ENCODE peak calls at places on chromosomes 2 and 18, in four cellular contexts. L is heart left ventricle, Y is fibroblast of the aortic adventitia, A is psoas muscle. R is an unnamed sample.
A peak's percentile ranks its signal among the peaks of the same experiment; 100 is the strongest.

GRCh38 chr18:41761329-41762028 is 193.6 kb upstream of the PIK3C3 start:
- DNase-seq in L (no peak), Y (peak; percentile 30), A (no peak), R (no peak)

GRCh38 chr2:182950546-182950945 is 84.1 kb upstream of the FRZB start:
- DNase-seq in Y (no peak), L (no peak), A (no peak), R (no peak)

GRCh38 chr2:100862081-100862480 is 42.1 kb downstream of the NPAS2 start:
- DNase-seq in Y (no peak), A (no peak), L (no peak), R (no peak)

GRCh38 chr2:219684721-219685689 is 57.6 kb downstream of the SLC4A3 start:
- DNase-seq in Y (peak; percentile 92), A (peak; percentile 85), L (peak; percentile 67), R (peak; percentile 56)

GRCh38 chr2:181258761-181259160 is 198.4 kb upstream of the ITGA4 start:
- DNase-seq in Y (peak; percentile 45), L (no peak), A (no peak), R (no peak)

GRCh38 chr2:103977681-103978080 is 876.2 kb upstream of the POU3F3 start:
- DNase-seq in A (no peak), Y (no peak), L (no peak), R (no peak)

GRCh38 chr2:104863585-104864279 is 9.8 kb downstream of the POU3F3 start:
- DNase-seq in A (no peak), L (no peak), Y (no peak), R (no peak)

GRCh38 chr2:203646266-203646864 is 60.1 kb upstream of the CD28 start:
- DNase-seq in A (no peak), L (no peak), Y (no peak), R (no peak)

GRCh38 chr2:7333970-7334493 is 416.8 kb downstream of the RNF144A start:
- DNase-seq in A (no peak), Y (no peak), L (no peak), R (no peak)

GRCh38 chr2:11357428-11357972 is 13.1 kb upstream of the ROCK2 start:
- DNase-seq in L (no peak), Y (no peak), A (peak; percentile 89), R (peak; percentile 95)

GRCh38 chr2:62216616-62217015 is 20.7 kb downstream of the B3GNT2 start:
- DNase-seq in Y (peak; percentile 86), L (no peak), A (no peak), R (peak; percentile 20)

GRCh38 chr18:80208620-80209019 is 38.7 kb downstream of the PARD6G start:
- DNase-seq in A (no peak), Y (no peak), L (no peak), R (no peak)

GRCh38 chr2:199457147-199458016 is at the start of gene SATB2:
- DNase-seq in Y (peak; percentile 58), L (peak; percentile 35), A (peak; percentile 59), R (no peak)

GRCh38 chr2:234422242-234422641 is 74.6 kb downstream of the ARL4C start:
- DNase-seq in L (no peak), A (no peak), Y (peak; percentile 94), R (no peak)

GRCh38 chr18:77116201-77117080 is 16.1 kb downstream of the MBP start:
- DNase-seq in A (peak; percentile 33), Y (no peak), L (no peak), R (no peak)

GRCh38 chr18:77113361-77114069 is 19.1 kb downstream of the MBP start:
- DNase-seq in A (peak; percentile 30), Y (no peak), L (no peak), R (no peak)

GRCh38 chr18:77115461-77115907 is 17.1 kb downstream of the MBP start:
- DNase-seq in L (no peak), A (no peak), Y (no peak), R (no peak)

GRCh38 chr18:77114070-77114563 is 18.5 kb downstream of the MBP start:
- DNase-seq in L (no peak), A (no peak), Y (peak; percentile 81), R (no peak)

GRCh38 chr18:77114564-77115391 is 17.8 kb downstream of the MBP start:
- DNase-seq in Y (no peak), A (peak; percentile 97), L (peak; percentile 95), R (peak; percentile 99)
- TF ChIP-seq CTCF in Y (no peak), A (no peak), L (no peak), R (no peak)

DNA sequence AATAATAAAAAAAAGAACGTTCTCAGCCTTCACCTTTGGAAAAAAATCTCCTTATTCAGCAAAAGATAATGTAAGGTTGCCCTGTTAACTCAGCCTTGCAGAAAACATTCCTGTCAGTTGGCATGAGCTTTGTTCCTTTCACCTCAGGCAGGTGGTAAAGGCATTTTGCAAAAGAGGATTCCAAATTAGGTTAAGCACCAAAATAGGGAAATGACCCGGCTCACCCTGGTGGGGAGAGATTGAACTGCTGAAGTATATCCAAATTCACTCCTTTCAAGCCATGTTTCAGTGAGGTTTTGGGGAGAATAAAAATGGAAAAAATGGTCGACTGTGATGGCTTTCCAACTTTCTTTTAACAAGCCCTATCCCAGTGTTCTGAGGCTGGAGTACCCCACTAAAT is 1988.8 kb upstream of the PIK3C3 start:
- DNase-seq in A (no peak), Y (no peak), L (no peak), R (no peak)
- TF ChIP-seq CTCF in A (no peak), Y (no peak), L (no peak), R (no peak)

DNA sequence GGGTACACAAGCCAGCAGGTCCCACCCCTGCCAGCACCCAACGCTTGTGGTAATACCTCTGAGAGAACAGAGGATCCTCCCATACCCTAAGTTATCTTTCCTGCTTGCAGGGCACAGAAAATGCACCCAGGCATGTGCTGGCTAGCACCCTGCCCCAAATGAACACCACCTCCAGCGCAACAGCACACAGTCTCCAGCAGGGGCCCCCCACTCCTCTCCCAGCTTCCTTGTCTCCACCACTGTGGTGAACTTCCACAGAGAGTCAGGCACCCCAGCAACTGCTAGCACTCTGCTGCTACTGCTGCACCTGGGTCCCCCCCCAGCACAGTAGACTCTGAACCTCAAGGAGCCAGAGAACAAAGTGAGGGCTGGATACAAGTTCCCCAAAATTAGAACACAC is 216.8 kb upstream of the CNTNAP5 start:
- DNase-seq in Y (no peak), A (no peak), L (peak; percentile 12), R (no peak)
- TF ChIP-seq CTCF in Y (no peak), A (no peak), L (no peak), R (no peak)

GRCh38 chr2:16719409-16719808 is 53.8 kb upstream of the CYRIA start:
- DNase-seq in Y (no peak), L (no peak), A (no peak), R (no peak)

GRCh38 chr2:16718551-16719404 is 53.1 kb upstream of the CYRIA start:
- DNase-seq in L (peak; percentile 50), Y (no peak), A (no peak), R (no peak)

GRCh38 chr2:16716051-16716450 is 50.4 kb upstream of the CYRIA start:
- DNase-seq in Y (no peak), L (no peak), A (no peak), R (no peak)

GRCh38 chr2:16717477-16717876 is 51.8 kb upstream of the CYRIA start:
- DNase-seq in A (no peak), Y (no peak), L (no peak), R (no peak)

GRCh38 chr2:16716944-16717343 is 51.3 kb upstream of the CYRIA start:
- DNase-seq in A (no peak), Y (no peak), L (peak; percentile 42), R (no peak)
- TF ChIP-seq CTCF in A (no peak), Y (no peak), L (no peak), R (no peak)

GRCh38 chr2:179883407-179883806 is 22.0 kb upstream of the ZNF385B start:
- DNase-seq in L (no peak), A (no peak), Y (no peak), R (no peak)

DNA sequence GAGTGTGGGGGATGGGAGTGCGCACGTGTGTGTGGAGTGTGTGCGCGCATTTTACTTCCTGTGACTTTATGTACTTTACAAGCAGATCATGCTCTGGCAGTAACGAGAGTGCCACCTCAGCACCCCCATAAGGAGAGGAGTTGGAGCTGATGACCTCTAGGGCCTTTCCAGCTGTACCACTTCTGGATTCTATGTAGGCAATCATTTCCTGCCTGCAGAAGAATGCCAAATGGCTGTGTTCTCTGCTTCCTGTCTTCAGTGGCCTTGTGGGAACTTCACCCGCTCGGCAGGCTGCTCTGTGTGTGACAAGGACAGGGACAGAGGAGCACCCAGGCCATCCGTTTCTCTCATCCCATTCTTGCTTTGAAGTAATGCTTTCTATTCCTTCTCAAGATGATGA is 22.8 kb upstream of the ZNF385B start:
- DNase-seq in A (no peak), L (no peak), Y (no peak), R (no peak)
- TF ChIP-seq CTCF in A (no peak), L (no peak), Y (no peak), R (no peak)

GRCh38 chr2:237171396-237171795 is 85.7 kb downstream of the COPS8 start:
- DNase-seq in A (no peak), Y (peak; percentile 99), L (peak; percentile 38), R (no peak)
- TF ChIP-seq CTCF in A (peak; percentile 20), Y (peak; percentile 34), L (no peak), R (no peak)

DNA sequence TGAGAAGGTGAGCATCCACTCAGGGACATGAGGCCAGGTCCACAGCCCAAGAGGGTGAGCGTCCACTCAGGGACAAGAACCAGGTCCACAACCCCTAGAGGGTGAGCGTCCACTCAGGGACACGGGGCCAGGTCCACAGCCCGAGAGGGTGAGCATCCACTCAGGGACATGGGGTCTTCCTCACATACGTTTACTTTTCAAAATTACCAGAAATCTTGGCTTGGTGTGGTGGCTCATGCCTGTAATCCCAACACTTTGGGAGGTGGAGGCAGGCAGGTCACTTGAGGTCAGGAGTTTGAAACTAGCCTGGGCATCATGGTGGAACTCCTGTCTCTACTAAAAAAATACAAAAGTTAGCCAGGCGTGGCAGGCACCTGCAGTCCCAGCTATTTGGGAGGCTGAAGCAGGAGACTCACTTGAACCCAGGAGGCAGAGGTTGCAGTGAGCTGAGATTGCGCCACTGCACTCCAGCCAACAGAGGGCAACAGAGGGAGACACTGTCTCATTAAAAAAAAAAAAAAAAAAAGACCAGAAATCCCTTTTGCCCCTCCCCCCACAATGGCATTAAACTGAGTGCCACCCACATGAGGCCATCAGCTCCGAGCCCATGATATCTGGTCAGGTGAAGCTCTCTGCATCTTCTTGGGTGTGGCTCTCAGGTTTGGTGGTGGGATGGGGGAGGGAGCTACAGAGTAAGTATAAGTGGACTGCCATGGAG is 9.0 kb upstream of the MBP start:
- DNase-seq in L (no peak), Y (no peak), A (no peak), R (no peak)
- TF ChIP-seq CTCF in L (no peak), Y (peak; percentile 22), A (peak; percentile 13), R (no peak)

GRCh38 chr2:225040862-225041209 is 1.4 kb downstream of the DOCK10 start:
- DNase-seq in L (no peak), Y (no peak), A (no peak), R (no peak)

GRCh38 chr2:225042800-225043167 is 516 bp upstream of the DOCK10 start:
- DNase-seq in L (no peak), A (no peak), Y (no peak), R (no peak)

GRCh38 chr2:225038076-225038571 is 4.1 kb downstream of the DOCK10 start:
- DNase-seq in A (no peak), L (no peak), Y (no peak), R (no peak)

GRCh38 chr2:225041210-225041870 is 928 bp downstream of the DOCK10 start:
- DNase-seq in A (no peak), Y (peak; percentile 72), L (no peak), R (no peak)

GRCh38 chr2:225041871-225042799 is at the start of gene DOCK10:
- DNase-seq in Y (peak; percentile 68), L (peak; percentile 30), A (peak; percentile 59), R (no peak)
- TF ChIP-seq CTCF in Y (no peak), L (no peak), A (no peak), R (no peak)